ENCODE peak calls at places on chromosomes 6 and 20, in seven cellular contexts. U is endothelial cell, L is IMR-90, E is RWPE1, N is Calu3, B is right atrium auricular region, K is glutamatergic neuron. M is an unnamed sample.

GRCh38 chr6:90110971-90111370 is 185.7 kb downstream of the BACH2 start:
- DNase-seq in U (no peak), L (no peak), E (no peak), N (no peak), B (no peak), K (no peak), M (no peak)

GRCh38 chr6:34149831-34150400 is 4.0 kb upstream of the GRM4 start:
- DNase-seq in U (no peak), L (no peak), E (no peak), N (no peak), B (no peak), K (no peak), M (peak; percentile 8)

GRCh38 chr20:49766979-49767419 is 45.6 kb upstream of the SLC9A8 start:
- DNase-seq in U (no peak), L (no peak), E (no peak), N (no peak), B (no peak), K (no peak), M (no peak)

GRCh38 chr6:158894192-158894591 is 75.0 kb upstream of the EZR start:
- DNase-seq in U (no peak), L (peak; percentile 90), E (peak; percentile 70), N (peak; percentile 55), B (no peak), K (no peak), M (no peak)

GRCh38 chr6:2072450-2072849 is 173.0 kb downstream of the GMDS start:
- DNase-seq in U (no peak), L (peak; percentile 15), E (no peak), N (no peak), B (no peak), K (no peak), M (no peak)

GRCh38 chr6:10084276-10084993 is 330.4 kb downstream of the TFAP2A start:
- DNase-seq in U (no peak), L (no peak), E (peak; percentile 49), N (no peak), B (no peak), K (no peak), M (no peak)

GRCh38 chr20:33659341-33660034 is 2.6 kb upstream of the C20orf144 start:
- DNase-seq in U (no peak), L (no peak), E (no peak), N (no peak), B (no peak), K (peak; percentile 9), M (no peak)

GRCh38 chr6:156840606-156841005 is 63.4 kb downstream of the ARID1B start:
- DNase-seq in U (no peak), L (no peak), E (no peak), N (no peak), B (no peak), K (no peak), M (no peak)

GRCh38 chr6:139409026-139409425 is 34.6 kb upstream of the CITED2 start:
- DNase-seq in U (no peak), L (peak; percentile 77), E (no peak), N (no peak), B (no peak), K (no peak), M (no peak)

GRCh38 chr6:40723967-40724366 is 136.8 kb upstream of the LRFN2 start:
- DNase-seq in U (peak; percentile 31), L (no peak), E (no peak), N (no peak), B (no peak), K (no peak), M (no peak)

GRCh38 chr20:35821807-35822242 is 50.0 kb downstream of the PHF20 start:
- DNase-seq in U (no peak), L (peak; percentile 79), E (peak; percentile 70), N (no peak), B (no peak), K (no peak), M (no peak)

GRCh38 chr20:63785646-63786255 is 45.3 kb downstream of the ZBTB46 start:
- DNase-seq in U (no peak), L (no peak), E (no peak), N (no peak), B (no peak), K (no peak), M (no peak)

GRCh38 chr6:54718541-54719023 is 128.0 kb upstream of the FAM83B start:
- DNase-seq in U (no peak), L (no peak), E (no peak), N (peak; percentile 52), B (no peak), K (no peak), M (no peak)

GRCh38 chr20:49230575-49231211 is 11.5 kb downstream of the DDX27 start:
- DNase-seq in U (no peak), L (peak; percentile 16), E (no peak), N (no peak), B (no peak), K (peak; percentile 60), M (no peak)

GRCh38 chr6:169701218-169701952 is 444 bp downstream of the WDR27 start:
- DNase-seq in U (no peak), L (no peak), E (no peak), N (peak; percentile 12), B (no peak), K (peak; percentile 50), M (no peak)

GRCh38 chr6:84074988-84075781 is 41.6 kb downstream of the MRAP2 start:
- DNase-seq in U (no peak), L (peak; percentile 7), E (no peak), N (no peak), B (no peak), K (no peak), M (no peak)

GRCh38 chr20:48892849-48893352 is 28.6 kb upstream of the ARFGEF2 start:
- DNase-seq in U (no peak), L (no peak), E (no peak), N (no peak), B (no peak), K (no peak), M (no peak)

GRCh38 chr6:1639430-1639829 is 29.7 kb downstream of the FOXC1 start:
- DNase-seq in U (no peak), L (no peak), E (no peak), N (no peak), B (no peak), K (no peak), M (no peak)

GRCh38 chr6:13531956-13532355 is 42.4 kb upstream of the SIRT5 start:
- DNase-seq in U (no peak), L (no peak), E (no peak), N (no peak), B (no peak), K (no peak), M (no peak)

GRCh38 chr6:108621117-108621516 is 60.4 kb downstream of the FOXO3 start:
- DNase-seq in U (no peak), L (peak; percentile 90), E (peak; percentile 45), N (no peak), B (peak; percentile 72), K (no peak), M (peak; percentile 84)

GRCh38 chr20:43899274-43899878 is 15.3 kb upstream of the TOX2 start:
- DNase-seq in U (no peak), L (no peak), E (no peak), N (no peak), B (peak; percentile 50), K (no peak), M (no peak)

DNA sequence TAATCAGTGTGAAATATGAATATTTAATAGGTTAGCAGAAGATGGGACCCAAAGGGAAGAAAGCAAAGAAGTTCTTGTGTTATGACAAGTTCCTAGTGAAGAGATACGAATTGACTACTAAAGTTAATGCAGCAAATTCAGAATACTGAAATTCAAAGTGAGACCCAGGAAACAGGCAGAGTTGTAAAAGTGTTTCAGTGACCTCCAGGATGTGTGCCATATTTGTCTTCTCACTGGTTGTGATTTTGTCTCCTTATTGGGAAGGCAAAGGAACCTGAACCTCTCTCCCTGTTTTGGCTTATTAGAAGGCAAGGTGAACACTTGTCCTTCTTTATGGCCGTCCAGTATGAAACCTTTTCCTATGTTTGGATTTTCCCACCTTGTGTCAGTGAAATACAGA is 51.8 kb upstream of the DTNBP1 start:
- DNase-seq in U (no peak), L (no peak), E (no peak), N (no peak), B (no peak), K (no peak), M (no peak)
- TF ChIP-seq CTCF in U (no peak), L (no peak), E (no peak), N (no peak), B (no peak), K (no peak), M (no peak)

GRCh38 chr6:148343383-148343782 is 745 bp downstream of the SASH1 start:
- DNase-seq in U (no peak), L (no peak), E (no peak), N (no peak), B (no peak), K (no peak), M (no peak)
- TF ChIP-seq CTCF in U (peak; percentile 19), L (no peak), E (no peak), N (no peak), B (no peak), K (no peak), M (no peak)

GRCh38 chr20:16821211-16822089 is 73.3 kb downstream of the OTOR start:
- DNase-seq in U (peak; percentile 41), L (peak; percentile 29), E (peak; percentile 39), N (peak; percentile 8), B (no peak), K (peak; percentile 32), M (no peak)
- TF ChIP-seq CTCF in U (peak; percentile 91), L (peak; percentile 70), E (peak; percentile 96), N (peak; percentile 53), B (peak; percentile 67), K (peak; percentile 89), M (peak; percentile 13)

DNA sequence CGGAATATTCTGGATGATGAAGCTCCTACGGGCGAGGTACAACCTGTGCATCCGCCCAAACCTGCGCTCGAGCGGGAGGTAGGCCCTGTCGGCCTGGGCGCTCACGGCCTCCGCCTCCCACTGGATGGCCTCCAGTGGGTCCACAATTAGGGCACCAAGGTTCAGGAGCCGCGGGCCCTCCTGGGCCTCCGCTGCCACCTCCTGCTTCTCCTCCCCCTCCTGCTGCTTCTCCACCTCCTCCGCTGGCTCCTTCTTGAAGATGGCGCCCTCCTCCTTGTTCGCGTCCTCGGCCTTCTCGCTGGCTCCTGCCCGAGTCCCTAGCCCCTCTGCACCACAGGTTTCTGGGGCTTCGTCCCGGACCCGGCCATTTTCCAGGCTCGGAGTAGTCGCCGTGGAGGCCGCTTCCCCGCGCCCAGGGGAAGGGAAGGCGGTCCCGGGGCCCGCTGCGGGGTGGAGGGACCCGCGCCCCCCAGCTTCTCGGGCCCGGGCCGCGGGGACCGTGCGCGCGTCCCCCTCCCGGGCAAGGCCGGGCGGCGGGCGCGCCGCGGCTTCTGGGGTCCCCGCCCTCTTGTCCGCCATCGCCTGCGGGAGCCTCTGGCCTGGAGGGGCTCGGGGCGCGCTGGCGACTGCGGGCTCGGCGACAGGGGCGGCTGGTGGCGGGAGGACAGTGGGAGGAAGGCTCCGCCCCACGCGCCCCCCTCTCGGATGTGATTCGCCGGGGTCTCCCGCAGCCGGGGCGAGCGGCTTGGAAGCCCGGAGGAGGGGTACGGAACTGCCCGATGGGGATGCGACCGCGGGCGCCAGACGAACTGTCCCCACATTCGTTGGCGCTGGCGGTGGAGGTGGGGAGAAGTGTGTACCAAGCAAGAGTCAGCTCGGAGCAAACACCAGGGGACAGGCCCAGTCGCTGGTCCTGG is 17.6 kb downstream of the PLAGL2 start:
- DNase-seq in U (peak; percentile 46), L (peak; percentile 11), E (no peak), N (no peak), B (peak; percentile 68), K (peak; percentile 89), M (peak; percentile 71)
- TF ChIP-seq CTCF in U (no peak), L (no peak), E (no peak), N (no peak), B (no peak), K (no peak), M (no peak)